ENCODE peak calls at places on chromosome 14, in ten cellular contexts. A, K, V, C, L, T, M, S, W and U are unnamed samples.

GRCh38 chr14:59529189-59529588 is 44.9 kb downstream of the JKAMP start:
- DNase-seq in M (no peak), A (no peak), K (no peak), W (no peak), V (no peak), S (no peak), L (no peak), T (no peak), C (no peak), U (no peak)

GRCh38 chr14:68547305-68548193 is 245.3 kb downstream of the ZFP36L1 start:
- DNase-seq in L (no peak), A (peak; percentile 96), V (peak; percentile 75), C (peak; percentile 88), W (peak; percentile 79), S (no peak), M (no peak), T (peak; percentile 74), K (peak; percentile 94), U (no peak)

GRCh38 chr14:104086661-104087461 is 1.4 kb downstream of the ASPG start:
- DNase-seq in L (peak; percentile 31), V (no peak), W (no peak), K (no peak), M (no peak), C (no peak), T (peak; percentile 36), A (no peak), S (peak; percentile 51), U (no peak)

GRCh38 chr14:77067632-77068514 is 30.2 kb upstream of the CIPC start:
- DNase-seq in V (peak; percentile 86), C (peak; percentile 86), L (peak; percentile 75), K (peak; percentile 65), T (peak; percentile 78), S (peak; percentile 63), A (peak; percentile 82), M (peak; percentile 76), W (peak; percentile 40), U (no peak)

GRCh38 chr14:54814076-54814475 is 88.5 kb downstream of the GCH1 start:
- DNase-seq in M (no peak), S (no peak), K (no peak), L (no peak), A (peak; percentile 19), W (no peak), T (no peak), V (no peak), C (no peak), U (no peak)

GRCh38 chr14:52068741-52069616 is at the start of gene NID2:
- DNase-seq in T (peak; percentile 90), W (peak; percentile 92), L (peak; percentile 90), S (peak; percentile 91), K (peak; percentile 97), V (peak; percentile 90), M (peak; percentile 60), C (peak; percentile 98), A (peak; percentile 97), U (no peak)

GRCh38 chr14:75604979-75605825 is 26.8 kb downstream of the FLVCR2 start:
- DNase-seq in W (peak; percentile 59), A (no peak), V (no peak), K (peak; percentile 15), T (no peak), M (no peak), S (peak; percentile 49), L (no peak), C (peak; percentile 3), U (peak; percentile 18)

GRCh38 chr14:56449670-56450213 is 129.9 kb upstream of the TMEM260 start:
- DNase-seq in K (no peak), A (no peak), W (no peak), M (no peak), V (no peak), C (no peak), T (no peak), L (no peak), S (no peak), U (no peak)

GRCh38 chr14:45633220-45633984 is 380.4 kb upstream of the MIS18BP1 start:
- DNase-seq in C (no peak), V (no peak), S (no peak), L (no peak), A (no peak), K (no peak), W (no peak), T (no peak), M (no peak), U (no peak)

GRCh38 chr14:55451398-55451797 is 11.0 kb upstream of the TBPL2 start:
- DNase-seq in C (no peak), K (no peak), A (peak; percentile 30), M (no peak), L (no peak), W (no peak), V (no peak), T (no peak), S (no peak), U (no peak)

GRCh38 chr14:106840258-106840657 is 1313.9 kb downstream of the TMEM121 start:
- DNase-seq in L (no peak), W (no peak), C (no peak), S (no peak), A (no peak), T (no peak), K (no peak), V (no peak), M (no peak), U (no peak)

GRCh38 chr14:20454359-20454644 is 310 bp downstream of the OSGEP start:
- DNase-seq in K (no peak), V (no peak), L (no peak), W (no peak), A (peak; percentile 89), C (peak; percentile 91), M (no peak), T (no peak), S (no peak), U (no peak)

GRCh38 chr14:102279282-102279681 is 25.7 kb downstream of the MOK start:
- DNase-seq in A (no peak), S (no peak), M (no peak), T (no peak), C (no peak), L (no peak), W (no peak), K (no peak), V (no peak), U (no peak)

GRCh38 chr14:21822109-21822508 is 148.5 kb upstream of the OR4E1 start:
- DNase-seq in S (no peak), C (no peak), W (no peak), L (no peak), V (no peak), T (no peak), K (no peak), A (no peak), M (no peak), U (no peak)

DNA sequence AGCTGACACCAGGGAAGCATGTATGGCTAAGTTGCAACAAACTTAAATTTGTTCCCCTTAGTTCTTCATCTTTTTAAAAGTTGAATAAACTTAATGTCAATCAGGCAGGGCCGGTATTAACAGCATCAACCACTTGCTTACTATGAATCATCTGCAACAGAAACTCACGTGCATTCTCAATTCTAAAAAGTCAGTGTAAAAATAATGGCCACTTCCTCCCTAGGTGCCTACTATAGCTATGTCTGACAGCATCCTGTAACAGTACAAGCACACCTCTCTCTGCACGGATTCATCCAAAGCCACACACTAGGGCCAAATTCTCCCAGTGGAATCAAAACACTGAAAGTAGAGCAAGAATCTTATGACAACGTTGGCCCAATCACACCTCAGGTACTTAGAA is 48.6 kb downstream of the PPP1R36 start:
- DNase-seq in A (no peak), V (no peak), K (no peak), C (no peak), T (no peak), W (no peak), L (no peak), S (no peak), M (no peak), U (no peak)
- H3K36me3 ChIP-seq in A (no peaks in the 10 kb centered on the region), V (no peaks in the 10 kb centered on the region), K (no peaks in the 10 kb centered on the region), C (no peaks in the 10 kb centered on the region), T (no peaks in the 10 kb centered on the region), W (no peaks in the 10 kb centered on the region), L (no peaks in the 10 kb centered on the region), S (no peaks in the 10 kb centered on the region), M (no peaks in the 10 kb centered on the region), U (no peaks in the 10 kb centered on the region)

GRCh38 chr14:61471297-61471980 is 150.1 kb downstream of the PRKCH start:
- DNase-seq in K (no peak), S (no peak), A (peak; percentile 36), L (no peak), W (peak; percentile 36), T (no peak), V (no peak), C (no peak), M (no peak), U (no peak)
- H3K4me3 ChIP-seq in K (peak overlapping the region; percentile 45), S (peak overlapping the region; percentile 52), A (peak overlapping the region; percentile 82), L (peak overlapping the region; percentile 37), W (peak overlapping the region; percentile 40), T (peak overlapping the region; percentile 57), V (peak overlapping the region; percentile 45), C (peak overlapping the region; percentile 72), M (peak overlapping the region; percentile 39), U (no peak overlapping the region)

GRCh38 chr14:64934338-64934939 is 8.1 kb downstream of the GPX2 start:
- DNase-seq in K (no peak), M (no peak), S (no peak), V (no peak), C (no peak), T (no peak), A (no peak), W (no peak), L (no peak), U (no peak)
- H3K27me3 ChIP-seq in K (no peaks in the 10 kb centered on the region), M (no peaks in the 10 kb centered on the region), S (no peaks in the 10 kb centered on the region), V (no peaks in the 10 kb centered on the region), C (no peaks in the 10 kb centered on the region), T (no peaks in the 10 kb centered on the region), A (no peaks in the 10 kb centered on the region), W (no peaks in the 10 kb centered on the region), L (no peaks in the 10 kb centered on the region), U (no peaks in the 10 kb centered on the region)

GRCh38 chr14:31159682-31160296 is 47.8 kb downstream of the HECTD1 start:
- DNase-seq in M (no peak), A (peak; percentile 88), W (peak; percentile 50), V (no peak), K (peak; percentile 65), S (no peak), L (no peak), C (no peak), T (peak; percentile 56), U (no peak)

GRCh38 chr14:31164115-31164514 is 43.5 kb downstream of the HECTD1 start:
- DNase-seq in A (no peak), K (no peak), C (no peak), L (no peak), S (no peak), V (no peak), W (no peak), M (no peak), T (no peak), U (no peak)

GRCh38 chr14:31166271-31166561 is 41.4 kb downstream of the HECTD1 start:
- DNase-seq in M (no peak), L (no peak), V (no peak), T (no peak), S (no peak), W (no peak), A (peak; percentile 2), C (no peak), K (no peak), U (no peak)

GRCh38 chr14:31162910-31163649 is 44.5 kb downstream of the HECTD1 start:
- DNase-seq in V (no peak), C (no peak), K (no peak), T (no peak), M (no peak), L (no peak), W (no peak), S (no peak), A (no peak), U (no peak)

DNA sequence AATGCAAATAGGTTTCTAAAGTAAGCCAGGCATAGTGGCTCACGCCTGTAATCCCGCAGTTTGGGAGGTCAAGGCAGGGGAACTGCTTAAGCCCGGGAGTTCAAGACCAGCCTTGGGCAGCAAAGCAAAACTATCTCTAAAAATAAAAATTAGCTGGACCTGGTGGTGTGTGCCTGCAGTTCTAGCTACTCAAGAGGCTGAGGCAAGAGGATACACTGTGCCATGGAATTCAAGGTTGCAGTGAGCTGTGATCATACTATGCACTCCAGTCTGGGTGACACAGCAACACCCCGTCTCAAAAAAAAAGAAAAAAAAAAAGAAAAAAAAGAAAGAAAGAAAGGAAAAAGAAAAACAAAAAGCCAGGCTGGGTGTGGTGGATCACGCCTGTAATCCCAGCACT is 46.3 kb downstream of the HECTD1 start:
- DNase-seq in C (no peak), T (no peak), S (no peak), M (no peak), V (no peak), A (peak; percentile 39), W (no peak), L (no peak), K (no peak), U (no peak)
- H3K36me3 ChIP-seq in C (peaks cover 59% of the 10 kb centered on the region), T (no peaks in the 10 kb centered on the region), S (peaks cover 70% of the 10 kb centered on the region), M (peaks cover 90% of the 10 kb centered on the region), V (peaks cover 4% of the 10 kb centered on the region), A (peaks cover 22% of the 10 kb centered on the region), W (peaks cover 17% of the 10 kb centered on the region), L (no peaks in the 10 kb centered on the region), K (peaks cover 6% of the 10 kb centered on the region), U (no peaks in the 10 kb centered on the region)